ENCODE peak calls at places on chromosomes 12 and 14, in seven cellular contexts. P is bronchial epithelial cell, X is hepatocyte, Y is IMR-90, H is lung, C is cardiac muscle cell, I is right cardiac atrium. D is an unnamed sample.

GRCh38 chr12:101642115-101643067 is 47.6 kb downstream of the MYBPC1 start:
- DNase-seq in P (peak; percentile 19), X (peak; percentile 77), Y (no peak), H (no peak), C (peak; percentile 30), I (peak; percentile 8), D (no peak)

GRCh38 chr12:2075558-2076195 is 22.9 kb downstream of the CACNA1C start:
- DNase-seq in P (no peak), X (no peak), Y (no peak), H (no peak), C (peak; percentile 72), I (peak; percentile 50), D (no peak)

GRCh38 chr14:61452452-61452851 is 131.1 kb downstream of the PRKCH start:
- DNase-seq in P (no peak), X (no peak), Y (no peak), H (no peak), C (no peak), I (no peak), D (no peak)

GRCh38 chr12:116039081-116039480 is 238.4 kb downstream of the MED13L start:
- DNase-seq in P (no peak), X (no peak), Y (no peak), H (no peak), C (no peak), I (no peak), D (no peak)

GRCh38 chr12:78331764-78332163 is 501.1 kb downstream of the NAV3 start:
- DNase-seq in P (no peak), X (no peak), Y (no peak), H (no peak), C (no peak), I (no peak), D (no peak)

GRCh38 chr12:119153477-119154434 is 25.0 kb upstream of the HSPB8 start:
- DNase-seq in P (peak; percentile 12), X (peak; percentile 94), Y (peak; percentile 17), H (peak; percentile 77), C (peak; percentile 78), I (peak; percentile 78), D (no peak)

GRCh38 chr12:83196694-83197350 is 510.1 kb downstream of the TMTC2 start:
- DNase-seq in P (no peak), X (no peak), Y (no peak), H (no peak), C (no peak), I (no peak), D (no peak)

GRCh38 chr14:95220663-95221231 is 63.4 kb upstream of the DICER1 start:
- DNase-seq in P (no peak), X (peak; percentile 31), Y (peak; percentile 23), H (no peak), C (no peak), I (no peak), D (no peak)

GRCh38 chr14:95052016-95052585 is 105.2 kb downstream of the DICER1 start:
- DNase-seq in P (no peak), X (no peak), Y (no peak), H (no peak), C (no peak), I (no peak), D (no peak)

GRCh38 chr12:31773867-31774266 is 45.0 kb upstream of the AMN1 start:
- DNase-seq in P (no peak), X (peak; percentile 59), Y (no peak), H (no peak), C (peak; percentile 44), I (no peak), D (no peak)

GRCh38 chr14:58765843-58766242 is 128.1 kb downstream of the DACT1 start:
- DNase-seq in P (no peak), X (no peak), Y (no peak), H (no peak), C (peak; percentile 67), I (no peak), D (no peak)

GRCh38 chr12:114665411-114666181 is 18.4 kb downstream of the TBX3 start:
- DNase-seq in P (no peak), X (no peak), Y (no peak), H (no peak), C (no peak), I (no peak), D (no peak)

GRCh38 chr12:95083471-95083870 is 10.1 kb upstream of the NR2C1 start:
- DNase-seq in P (no peak), X (no peak), Y (peak; percentile 26), H (no peak), C (no peak), I (no peak), D (no peak)

GRCh38 chr12:7645395-7646177 is 20.1 kb downstream of the APOBEC1 start:
- DNase-seq in P (peak; percentile 25), X (peak; percentile 56), Y (peak; percentile 31), H (no peak), C (peak; percentile 59), I (no peak), D (no peak)

GRCh38 chr12:47111392-47111778 is 31.6 kb upstream of the AMIGO2 start:
- DNase-seq in P (no peak), X (no peak), Y (no peak), H (no peak), C (no peak), I (no peak), D (no peak)

DNA sequence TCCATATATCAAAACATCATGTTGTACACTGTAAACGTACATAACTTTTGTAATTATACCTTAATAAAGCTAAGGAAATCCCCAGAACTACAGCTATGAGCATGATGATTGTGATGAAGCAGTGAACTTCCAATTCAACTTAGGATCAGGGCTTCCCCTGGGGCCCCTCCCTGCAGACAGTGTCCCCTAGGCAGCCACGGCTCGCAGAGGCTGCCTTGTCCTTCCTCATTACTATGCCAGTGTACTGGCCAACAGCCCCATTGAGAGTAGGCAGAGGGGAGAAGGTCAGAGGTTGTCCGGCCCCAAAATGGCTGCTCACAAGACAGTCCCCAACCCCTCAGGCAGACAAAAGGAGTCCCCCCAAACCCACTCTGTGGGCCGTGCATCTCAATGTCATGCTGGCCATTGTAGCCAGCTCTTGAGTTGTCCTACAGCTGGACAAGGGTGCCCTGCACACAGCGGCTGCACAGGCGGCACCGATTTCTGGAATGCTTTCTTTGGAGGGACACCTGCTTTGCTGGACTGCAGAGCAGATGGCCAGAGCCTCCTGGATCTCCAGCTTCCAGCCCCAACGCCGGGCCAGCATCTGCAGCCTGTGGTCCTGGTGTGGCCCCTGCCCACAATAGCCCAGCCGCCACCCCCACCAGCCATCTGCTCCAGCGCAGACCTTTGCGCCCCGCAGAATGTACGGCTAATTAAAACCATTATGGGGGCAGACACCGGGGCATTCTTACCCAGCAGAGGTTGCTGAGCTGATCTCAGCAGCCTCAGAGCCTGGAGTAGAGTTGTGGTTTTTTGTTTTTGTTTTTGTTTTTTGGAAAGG is 46.1 kb downstream of the NIN start:
- DNase-seq in P (no peak), X (no peak), Y (no peak), H (no peak), C (no peak), I (no peak), D (no peak)
- H3K4me3 ChIP-seq in P (no peak overlapping the region), X (no peak overlapping the region), Y (no peak overlapping the region), H (no peak overlapping the region), C (no peak overlapping the region), I (no peak overlapping the region), D (no peak overlapping the region)

DNA sequence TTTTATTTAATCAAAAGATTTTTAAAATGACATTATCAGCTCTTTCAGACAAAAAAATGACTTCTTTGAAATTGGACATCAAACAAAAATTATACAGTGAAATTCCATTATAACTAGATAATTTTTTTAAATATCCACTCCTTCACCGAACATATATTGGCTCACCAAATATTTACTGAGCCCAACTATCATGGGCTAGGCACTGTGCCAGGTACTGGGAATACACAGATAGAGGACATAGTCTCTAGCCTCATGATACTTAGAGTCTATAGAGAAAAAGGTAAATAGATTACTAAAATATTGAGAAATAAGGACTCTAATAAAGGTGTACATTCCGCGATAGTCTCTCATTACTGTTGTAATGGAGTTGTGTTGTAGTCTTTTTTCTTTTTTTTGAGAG is 219.9 kb downstream of the SEC23A start:
- DNase-seq in P (no peak), X (no peak), Y (no peak), H (no peak), C (no peak), I (no peak), D (no peak)
- H3K4me3 ChIP-seq in P (no peak overlapping the region), X (no peak overlapping the region), Y (no peak overlapping the region), H (no peak overlapping the region), C (no peak overlapping the region), I (no peak overlapping the region), D (no peak overlapping the region)

GRCh38 chr14:73492661-73493060 is 1.9 kb downstream of the RIOX1 start:
- DNase-seq in P (no peak), X (no peak), Y (no peak), H (no peak), C (no peak), I (no peak), D (no peak)
- H3K4me3 ChIP-seq in P (no peak overlapping the region), X (no peak overlapping the region), Y (no peak overlapping the region), H (no peak overlapping the region), C (no peak overlapping the region), I (peak overlapping the region; percentile 0), D (no peak overlapping the region)

GRCh38 chr14:101808894-101809670 is 47.6 kb downstream of the PPP2R5C start:
- DNase-seq in P (peak; percentile 31), X (no peak), Y (no peak), H (no peak), C (no peak), I (no peak), D (no peak)
- H3K4me3 ChIP-seq in P (peak overlapping the region; percentile 46), X (peak overlapping the region; percentile 2), Y (peak overlapping the region; percentile 67), H (peak overlapping the region; percentile 47), C (peak overlapping the region; percentile 82), I (peak overlapping the region; percentile 99), D (peak overlapping the region; percentile 73)

GRCh38 chr12:132423251-132424117 is 66.5 kb upstream of the FBRSL1 start:
- DNase-seq in P (no peak), X (no peak), Y (no peak), H (no peak), C (no peak), I (no peak), D (no peak)
- H3K4me3 ChIP-seq in P (no peak overlapping the region), X (no peak overlapping the region), Y (no peak overlapping the region), H (no peak overlapping the region), C (no peak overlapping the region), I (no peak overlapping the region), D (no peak overlapping the region)

GRCh38 chr14:71576472-71576871 is 355.8 kb upstream of the RGS6 start:
- DNase-seq in P (no peak), X (no peak), Y (no peak), H (no peak), C (no peak), I (no peak), D (no peak)

GRCh38 chr14:71579331-71579730 is 352.9 kb upstream of the RGS6 start:
- DNase-seq in P (no peak), X (no peak), Y (no peak), H (no peak), C (no peak), I (no peak), D (no peak)

DNA sequence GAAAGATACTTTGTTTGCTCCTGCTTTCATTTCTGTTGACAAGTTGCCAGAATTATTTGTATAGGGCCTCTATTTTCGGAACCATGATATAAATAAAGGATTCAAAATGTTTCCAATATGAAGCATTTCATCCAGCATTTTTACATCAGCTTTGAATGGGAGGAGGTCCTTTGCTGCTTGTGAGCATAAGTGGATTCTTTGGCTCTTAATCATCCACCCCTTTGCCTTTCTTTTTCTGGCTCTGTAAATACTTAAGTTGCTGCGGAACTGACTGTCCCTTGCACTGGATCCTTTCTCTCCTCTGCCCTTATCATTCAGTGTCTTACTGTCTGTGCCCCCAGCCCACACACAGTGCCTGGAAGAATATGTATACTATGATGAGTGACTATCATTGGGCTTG is 357.3 kb upstream of the RGS6 start:
- DNase-seq in P (peak; percentile 79), X (peak; percentile 44), Y (peak; percentile 92), H (no peak), C (peak; percentile 42), I (no peak), D (no peak)
- H3K4me3 ChIP-seq in P (no peak overlapping the region), X (no peak overlapping the region), Y (no peak overlapping the region), H (no peak overlapping the region), C (no peak overlapping the region), I (no peak overlapping the region), D (no peak overlapping the region)

D was measured in LNCaP clone FGC.